ENCODE peak calls at places on chromosome 1, in six cellular contexts. F, W, H, J, C and U are unnamed samples.

GRCh38 chr1:22971161-22972062 is 1.3 kb downstream of the LACTBL1 start:
- DNase-seq in C (no peak), W (no peak), F (peak; percentile 32), J (peak; percentile 15), H (no peak), U (no peak)

GRCh38 chr1:82086739-82087138 is 286.0 kb downstream of the ADGRL2 start:
- DNase-seq in H (peak; percentile 37), W (no peak), J (no peak), F (no peak), C (no peak), U (no peak)

GRCh38 chr1:63101336-63101735 is 221.0 kb upstream of the FOXD3 start:
- DNase-seq in W (no peak), J (no peak), F (no peak), H (no peak), C (no peak), U (no peak)

GRCh38 chr1:236509203-236509602 is 14.6 kb upstream of the LGALS8 start:
- DNase-seq in J (no peak), H (no peak), W (no peak), F (no peak), C (no peak), U (no peak)

GRCh38 chr1:222975472-222976122 is 160.8 kb downstream of the DISP1 start:
- DNase-seq in C (no peak), W (no peak), J (peak; percentile 60), H (peak; percentile 10), F (peak; percentile 26), U (no peak)

GRCh38 chr1:170664283-170664827 is 424 bp downstream of the PRRX1 start:
- DNase-seq in W (no peak), J (no peak), C (no peak), H (peak; percentile 33), F (peak; percentile 45), U (no peak)

GRCh38 chr1:32981003-32981909 is 16.6 kb upstream of the RNF19B start:
- DNase-seq in J (peak; percentile 55), H (peak; percentile 56), C (peak; percentile 71), F (peak; percentile 95), W (no peak), U (no peak)

GRCh38 chr1:6269997-6270401 is 9.1 kb upstream of the GPR153 start:
- DNase-seq in F (no peak), H (no peak), J (peak; percentile 44), C (no peak), W (no peak), U (no peak)

GRCh38 chr1:42330215-42330614 is 4.8 kb downstream of the FOXJ3 start:
- DNase-seq in W (no peak), J (no peak), C (no peak), F (no peak), H (no peak), U (no peak)